ENCODE peak calls at places on chromosomes 3 and 15, in seven cellular contexts. One of them, this sample, is unnamed.

GRCh38 chr3:122661633-122662032 is 19.0 kb upstream of the PARP14 start:
- DNase-seq in fibroblast of villous mesenchyme: peak; percentile 15
- DNase-seq in LoVo: no peak
- DNase-seq in hippocampal formation: no peak
- DNase-seq in NCI-H524 treated with DMSO at 0.1 percent for 48 hours: no peak
- DNase-seq in cardiac fibroblast: no peak
- DNase-seq in CD14-positive monocyte: no peak
- DNase-seq in this sample: peak; percentile 39

GRCh38 chr15:57485869-57486268 is 105.8 kb upstream of the MYZAP start:
- DNase-seq in fibroblast of villous mesenchyme: peak; percentile 58
- DNase-seq in LoVo: peak; percentile 79
- DNase-seq in hippocampal formation: no peak
- DNase-seq in NCI-H524 treated with DMSO at 0.1 percent for 48 hours: no peak
- DNase-seq in cardiac fibroblast: peak; percentile 92
- DNase-seq in CD14-positive monocyte: no peak
- DNase-seq in this sample: no peak

GRCh38 chr15:100114100-100114499 is 227.7 kb downstream of the ADAMTS17 start:
- DNase-seq in fibroblast of villous mesenchyme: peak; percentile 87
- DNase-seq in LoVo: no peak
- DNase-seq in hippocampal formation: peak; percentile 79
- DNase-seq in NCI-H524 treated with DMSO at 0.1 percent for 48 hours: no peak
- DNase-seq in cardiac fibroblast: peak; percentile 90
- DNase-seq in CD14-positive monocyte: no peak
- DNase-seq in this sample: no peak

GRCh38 chr3:52136513-52136912 is 17.7 kb downstream of the POC1A start:
- DNase-seq in fibroblast of villous mesenchyme: no peak
- DNase-seq in LoVo: no peak
- DNase-seq in hippocampal formation: no peak
- DNase-seq in NCI-H524 treated with DMSO at 0.1 percent for 48 hours: no peak
- DNase-seq in cardiac fibroblast: no peak
- DNase-seq in CD14-positive monocyte: no peak
- DNase-seq in this sample: no peak

GRCh38 chr3:51559266-51559907 is 20.9 kb downstream of the RAD54L2 start:
- DNase-seq in fibroblast of villous mesenchyme: peak; percentile 85
- DNase-seq in LoVo: no peak
- DNase-seq in hippocampal formation: peak; percentile 8
- DNase-seq in NCI-H524 treated with DMSO at 0.1 percent for 48 hours: no peak
- DNase-seq in cardiac fibroblast: peak; percentile 71
- DNase-seq in CD14-positive monocyte: no peak
- DNase-seq in this sample: no peak

GRCh38 chr3:55584030-55584429 is 96.9 kb upstream of the WNT5A start:
- DNase-seq in fibroblast of villous mesenchyme: no peak
- DNase-seq in LoVo: no peak
- DNase-seq in hippocampal formation: no peak
- DNase-seq in NCI-H524 treated with DMSO at 0.1 percent for 48 hours: no peak
- DNase-seq in cardiac fibroblast: no peak
- DNase-seq in CD14-positive monocyte: no peak
- DNase-seq in this sample: no peak

GRCh38 chr3:64988188-64988587 is 300.4 kb upstream of the ADAMTS9 start:
- DNase-seq in fibroblast of villous mesenchyme: no peak
- DNase-seq in LoVo: no peak
- DNase-seq in hippocampal formation: no peak
- DNase-seq in NCI-H524 treated with DMSO at 0.1 percent for 48 hours: no peak
- DNase-seq in cardiac fibroblast: peak; percentile 42
- DNase-seq in CD14-positive monocyte: no peak
- DNase-seq in this sample: no peak

GRCh38 chr15:80923668-80924067 is 66.0 kb downstream of the MESD start:
- DNase-seq in fibroblast of villous mesenchyme: no peak
- DNase-seq in LoVo: no peak
- DNase-seq in hippocampal formation: no peak
- DNase-seq in NCI-H524 treated with DMSO at 0.1 percent for 48 hours: no peak
- DNase-seq in cardiac fibroblast: no peak
- DNase-seq in CD14-positive monocyte: no peak
- DNase-seq in this sample: no peak

GRCh38 chr3:134378384-134378783 is 4.1 kb upstream of the AMOTL2 start:
- DNase-seq in fibroblast of villous mesenchyme: peak; percentile 62
- DNase-seq in LoVo: no peak
- DNase-seq in hippocampal formation: no peak
- DNase-seq in NCI-H524 treated with DMSO at 0.1 percent for 48 hours: no peak
- DNase-seq in cardiac fibroblast: peak; percentile 42
- DNase-seq in CD14-positive monocyte: no peak
- DNase-seq in this sample: no peak

GRCh38 chr3:193124861-193125260 is 116.2 kb upstream of the PLAAT1 start:
- DNase-seq in fibroblast of villous mesenchyme: no peak
- DNase-seq in LoVo: no peak
- DNase-seq in hippocampal formation: peak; percentile 32
- DNase-seq in NCI-H524 treated with DMSO at 0.1 percent for 48 hours: no peak
- DNase-seq in cardiac fibroblast: no peak
- DNase-seq in CD14-positive monocyte: no peak
- DNase-seq in this sample: no peak

GRCh38 chr3:16058511-16058910 is 116.0 kb upstream of the GALNT15 start:
- DNase-seq in fibroblast of villous mesenchyme: no peak
- DNase-seq in LoVo: no peak
- DNase-seq in hippocampal formation: no peak
- DNase-seq in NCI-H524 treated with DMSO at 0.1 percent for 48 hours: no peak
- DNase-seq in cardiac fibroblast: peak; percentile 89
- DNase-seq in CD14-positive monocyte: no peak
- DNase-seq in this sample: no peak

GRCh38 chr3:9784876-9785443 is 7.3 kb downstream of the TADA3 start:
- DNase-seq in fibroblast of villous mesenchyme: no peak
- DNase-seq in LoVo: no peak
- DNase-seq in hippocampal formation: no peak
- DNase-seq in NCI-H524 treated with DMSO at 0.1 percent for 48 hours: no peak
- DNase-seq in cardiac fibroblast: peak; percentile 52
- DNase-seq in CD14-positive monocyte: no peak
- DNase-seq in this sample: no peak

GRCh38 chr15:44194397-44195150 is 497 bp downstream of the FRMD5 start:
- DNase-seq in fibroblast of villous mesenchyme: peak; percentile 34
- DNase-seq in LoVo: peak; percentile 84
- DNase-seq in hippocampal formation: no peak
- DNase-seq in NCI-H524 treated with DMSO at 0.1 percent for 48 hours: no peak
- DNase-seq in cardiac fibroblast: peak; percentile 73
- DNase-seq in CD14-positive monocyte: no peak
- DNase-seq in this sample: no peak

GRCh38 chr3:77149382-77149781 is 109.5 kb downstream of the ROBO2 start:
- DNase-seq in fibroblast of villous mesenchyme: no peak
- DNase-seq in LoVo: no peak
- DNase-seq in hippocampal formation: no peak
- DNase-seq in NCI-H524 treated with DMSO at 0.1 percent for 48 hours: no peak
- DNase-seq in cardiac fibroblast: no peak
- DNase-seq in CD14-positive monocyte: no peak
- DNase-seq in this sample: no peak

GRCh38 chr3:148957586-148957985 is 33.8 kb upstream of the GYG1 start:
- DNase-seq in fibroblast of villous mesenchyme: no peak
- DNase-seq in LoVo: no peak
- DNase-seq in hippocampal formation: no peak
- DNase-seq in NCI-H524 treated with DMSO at 0.1 percent for 48 hours: no peak
- DNase-seq in cardiac fibroblast: peak; percentile 29
- DNase-seq in CD14-positive monocyte: no peak
- DNase-seq in this sample: no peak

GRCh38 chr15:66270932-66271331 is 17.4 kb upstream of the MEGF11 start:
- DNase-seq in fibroblast of villous mesenchyme: no peak
- DNase-seq in LoVo: no peak
- DNase-seq in hippocampal formation: no peak
- DNase-seq in NCI-H524 treated with DMSO at 0.1 percent for 48 hours: no peak
- DNase-seq in cardiac fibroblast: no peak
- DNase-seq in CD14-positive monocyte: no peak
- DNase-seq in this sample: no peak

GRCh38 chr3:50671331-50671730 is 3.4 kb upstream of the DOCK3 start:
- DNase-seq in fibroblast of villous mesenchyme: peak; percentile 58
- DNase-seq in LoVo: peak; percentile 65
- DNase-seq in hippocampal formation: no peak
- DNase-seq in NCI-H524 treated with DMSO at 0.1 percent for 48 hours: no peak
- DNase-seq in cardiac fibroblast: peak; percentile 81
- DNase-seq in CD14-positive monocyte: no peak
- DNase-seq in this sample: no peak

GRCh38 chr15:66652806-66653205 is 49.2 kb upstream of the SMAD6 start:
- DNase-seq in fibroblast of villous mesenchyme: no peak
- DNase-seq in LoVo: no peak
- DNase-seq in hippocampal formation: no peak
- DNase-seq in NCI-H524 treated with DMSO at 0.1 percent for 48 hours: no peak
- DNase-seq in cardiac fibroblast: no peak
- DNase-seq in CD14-positive monocyte: no peak
- DNase-seq in this sample: no peak

GRCh38 chr3:24018784-24019570 is 73.9 kb downstream of the NR1D2 start:
- DNase-seq in fibroblast of villous mesenchyme: no peak
- DNase-seq in LoVo: no peak
- DNase-seq in hippocampal formation: no peak
- DNase-seq in NCI-H524 treated with DMSO at 0.1 percent for 48 hours: no peak
- DNase-seq in cardiac fibroblast: no peak
- DNase-seq in CD14-positive monocyte: no peak
- DNase-seq in this sample: no peak

GRCh38 chr3:87370007-87370406 is 93.6 kb upstream of the POU1F1 start:
- DNase-seq in fibroblast of villous mesenchyme: no peak
- DNase-seq in LoVo: no peak
- DNase-seq in hippocampal formation: no peak
- DNase-seq in NCI-H524 treated with DMSO at 0.1 percent for 48 hours: no peak
- DNase-seq in cardiac fibroblast: no peak
- DNase-seq in CD14-positive monocyte: no peak
- DNase-seq in this sample: no peak

GRCh38 chr3:49377483-49377882 is 19.3 kb upstream of the GPX1 start:
- DNase-seq in fibroblast of villous mesenchyme: peak; percentile 52
- DNase-seq in LoVo: no peak
- DNase-seq in hippocampal formation: no peak
- DNase-seq in NCI-H524 treated with DMSO at 0.1 percent for 48 hours: no peak
- DNase-seq in cardiac fibroblast: peak; percentile 85
- DNase-seq in CD14-positive monocyte: peak; percentile 52
- DNase-seq in this sample: peak; percentile 40

GRCh38 chr3:104425416-104425815 is 941.3 kb upstream of the ALCAM start:
- DNase-seq in fibroblast of villous mesenchyme: no peak
- DNase-seq in LoVo: no peak
- DNase-seq in hippocampal formation: no peak
- DNase-seq in NCI-H524 treated with DMSO at 0.1 percent for 48 hours: no peak
- DNase-seq in cardiac fibroblast: no peak
- DNase-seq in CD14-positive monocyte: no peak
- DNase-seq in this sample: no peak

GRCh38 chr3:41683666-41684350 is 278.1 kb downstream of the ULK4 start:
- DNase-seq in fibroblast of villous mesenchyme: peak; percentile 38
- DNase-seq in LoVo: peak; percentile 53
- DNase-seq in hippocampal formation: no peak
- DNase-seq in NCI-H524 treated with DMSO at 0.1 percent for 48 hours: no peak
- DNase-seq in cardiac fibroblast: peak; percentile 34
- DNase-seq in CD14-positive monocyte: no peak
- DNase-seq in this sample: no peak

GRCh38 chr3:11818033-11818432 is 28.7 kb downstream of the TAMM41 start:
- DNase-seq in fibroblast of villous mesenchyme: no peak
- DNase-seq in LoVo: no peak
- DNase-seq in hippocampal formation: no peak
- DNase-seq in NCI-H524 treated with DMSO at 0.1 percent for 48 hours: no peak
- DNase-seq in cardiac fibroblast: peak; percentile 29
- DNase-seq in CD14-positive monocyte: no peak
- DNase-seq in this sample: no peak